ENCODE peak calls at places on chromosomes 1 and 21, in eight cellular contexts. One of them, this sample, is unnamed.
A peak's percentile ranks its signal among the peaks of the same experiment; 100 is the strongest.

GRCh38 chr21:45530423-45531113 is 11.7 kb downstream of the SLC19A1 start:
- DNase-seq in sigmoid colon: peak; percentile 59
- DNase-seq in K562: no peak
- DNase-seq in ovary: no peak
- DNase-seq in suprapubic skin: peak; percentile 55
- DNase-seq in transverse colon: peak; percentile 3
- DNase-seq in A549: no peak
- DNase-seq in breast epithelium: no peak
- DNase-seq in this sample: peak; percentile 71

GRCh38 chr1:156705918-156706646 is 699 bp upstream of the CRABP2 start:
- DNase-seq in sigmoid colon: peak; percentile 88
- DNase-seq in breast epithelium: peak; percentile 73
- DNase-seq in suprapubic skin: peak; percentile 85
- DNase-seq in K562: peak; percentile 86
- DNase-seq in transverse colon: peak; percentile 66
- DNase-seq in A549: peak; percentile 62
- DNase-seq in ovary: peak; percentile 67
- DNase-seq in this sample: peak; percentile 82

GRCh38 chr1:182301026-182301436 is 90.6 kb downstream of the GLUL start:
- DNase-seq in transverse colon: no peak
- DNase-seq in breast epithelium: no peak
- DNase-seq in sigmoid colon: no peak
- DNase-seq in K562: no peak
- DNase-seq in A549: no peak
- DNase-seq in suprapubic skin: no peak
- DNase-seq in ovary: no peak
- DNase-seq in this sample: no peak

GRCh38 chr1:234213576-234214128 is 159.6 kb upstream of the COA6 start:
- DNase-seq in transverse colon: no peak
- DNase-seq in ovary: no peak
- DNase-seq in suprapubic skin: no peak
- DNase-seq in K562: no peak
- DNase-seq in A549: no peak
- DNase-seq in breast epithelium: no peak
- DNase-seq in sigmoid colon: no peak
- DNase-seq in this sample: no peak

GRCh38 chr1:183069562-183070216 is 46.5 kb downstream of the LAMC1 start:
- DNase-seq in sigmoid colon: no peak
- DNase-seq in K562: no peak
- DNase-seq in transverse colon: no peak
- DNase-seq in A549: peak; percentile 18
- DNase-seq in suprapubic skin: no peak
- DNase-seq in breast epithelium: no peak
- DNase-seq in ovary: no peak
- DNase-seq in this sample: no peak

GRCh38 chr1:244106837-244107491 is 55.9 kb downstream of the ZBTB18 start:
- DNase-seq in transverse colon: no peak
- DNase-seq in suprapubic skin: no peak
- DNase-seq in breast epithelium: no peak
- DNase-seq in ovary: no peak
- DNase-seq in A549: no peak
- DNase-seq in sigmoid colon: no peak
- DNase-seq in K562: no peak
- DNase-seq in this sample: no peak

GRCh38 chr1:95223110-95223509 is 10.9 kb upstream of the RWDD3 start:
- DNase-seq in breast epithelium: no peak
- DNase-seq in sigmoid colon: no peak
- DNase-seq in transverse colon: no peak
- DNase-seq in suprapubic skin: no peak
- DNase-seq in K562: no peak
- DNase-seq in A549: no peak
- DNase-seq in ovary: no peak
- DNase-seq in this sample: no peak

GRCh38 chr1:47409311-47410085 is 6.6 kb upstream of the FOXE3 start:
- DNase-seq in breast epithelium: no peak
- DNase-seq in sigmoid colon: no peak
- DNase-seq in A549: no peak
- DNase-seq in K562: peak; percentile 24
- DNase-seq in ovary: no peak
- DNase-seq in suprapubic skin: no peak
- DNase-seq in transverse colon: no peak
- DNase-seq in this sample: no peak

GRCh38 chr1:234135501-234135900 is 231.0 kb downstream of the SLC35F3 start:
- DNase-seq in suprapubic skin: no peak
- DNase-seq in transverse colon: no peak
- DNase-seq in K562: no peak
- DNase-seq in breast epithelium: no peak
- DNase-seq in sigmoid colon: no peak
- DNase-seq in ovary: no peak
- DNase-seq in A549: no peak
- DNase-seq in this sample: no peak

GRCh38 chr1:109632671-109633346 is 13.2 kb downstream of the AMPD2 start:
- DNase-seq in suprapubic skin: no peak
- DNase-seq in ovary: peak; percentile 82
- DNase-seq in transverse colon: peak; percentile 48
- DNase-seq in K562: no peak
- DNase-seq in A549: no peak
- DNase-seq in breast epithelium: no peak
- DNase-seq in sigmoid colon: no peak
- DNase-seq in this sample: no peak

GRCh38 chr1:152870831-152871730 is 7.0 kb upstream of the SMCP start:
- DNase-seq in A549: peak; percentile 25
- DNase-seq in ovary: no peak
- DNase-seq in sigmoid colon: no peak
- DNase-seq in K562: peak; percentile 51
- DNase-seq in transverse colon: no peak
- DNase-seq in breast epithelium: no peak
- DNase-seq in suprapubic skin: no peak
- DNase-seq in this sample: no peak

GRCh38 chr1:183027031-183027430 is 3.8 kb downstream of the LAMC1 start:
- DNase-seq in A549: no peak
- DNase-seq in K562: no peak
- DNase-seq in ovary: no peak
- DNase-seq in suprapubic skin: no peak
- DNase-seq in transverse colon: no peak
- DNase-seq in breast epithelium: no peak
- DNase-seq in sigmoid colon: no peak
- DNase-seq in this sample: no peak

GRCh38 chr1:121515235-121515634 is 330.5 kb downstream of the SRGAP2C start:
- DNase-seq in suprapubic skin: no peak
- DNase-seq in breast epithelium: no peak
- DNase-seq in A549: no peak
- DNase-seq in K562: no peak
- DNase-seq in ovary: no peak
- DNase-seq in transverse colon: no peak
- DNase-seq in sigmoid colon: no peak
- DNase-seq in this sample: no peak

GRCh38 chr1:200873116-200873670 is 412 bp downstream of the GPR25 start:
- DNase-seq in suprapubic skin: no peak
- DNase-seq in transverse colon: no peak
- DNase-seq in K562: no peak
- DNase-seq in breast epithelium: no peak
- DNase-seq in sigmoid colon: peak; percentile 30
- DNase-seq in A549: no peak
- DNase-seq in ovary: no peak
- DNase-seq in this sample: no peak

GRCh38 chr1:221712198-221712684 is 29.6 kb downstream of the DUSP10 start:
- DNase-seq in A549: peak; percentile 13
- DNase-seq in sigmoid colon: no peak
- DNase-seq in transverse colon: no peak
- DNase-seq in ovary: no peak
- DNase-seq in breast epithelium: no peak
- DNase-seq in K562: peak; percentile 81
- DNase-seq in suprapubic skin: no peak
- DNase-seq in this sample: no peak

GRCh38 chr1:51973587-51974474 is 16.7 kb downstream of the RAB3B start:
- DNase-seq in A549: no peak
- DNase-seq in transverse colon: no peak
- DNase-seq in breast epithelium: no peak
- DNase-seq in ovary: no peak
- DNase-seq in suprapubic skin: no peak
- DNase-seq in sigmoid colon: no peak
- DNase-seq in K562: no peak
- DNase-seq in this sample: no peak

GRCh38 chr1:153934746-153935145 is 11.8 kb downstream of the DENND4B start:
- DNase-seq in A549: no peak
- DNase-seq in breast epithelium: no peak
- DNase-seq in transverse colon: no peak
- DNase-seq in sigmoid colon: peak; percentile 54
- DNase-seq in suprapubic skin: no peak
- DNase-seq in ovary: no peak
- DNase-seq in K562: no peak
- DNase-seq in this sample: peak; percentile 56
- TF ChIP-seq POLR2A in A549: no peak
- TF ChIP-seq POLR2A in breast epithelium: no peak
- TF ChIP-seq POLR2A in transverse colon: no peak
- TF ChIP-seq POLR2A in sigmoid colon: no peak
- TF ChIP-seq POLR2A in suprapubic skin: no peak
- TF ChIP-seq POLR2A in ovary: no peak
- TF ChIP-seq POLR2A in K562: no peak
- TF ChIP-seq POLR2A in this sample: no peak

DNA sequence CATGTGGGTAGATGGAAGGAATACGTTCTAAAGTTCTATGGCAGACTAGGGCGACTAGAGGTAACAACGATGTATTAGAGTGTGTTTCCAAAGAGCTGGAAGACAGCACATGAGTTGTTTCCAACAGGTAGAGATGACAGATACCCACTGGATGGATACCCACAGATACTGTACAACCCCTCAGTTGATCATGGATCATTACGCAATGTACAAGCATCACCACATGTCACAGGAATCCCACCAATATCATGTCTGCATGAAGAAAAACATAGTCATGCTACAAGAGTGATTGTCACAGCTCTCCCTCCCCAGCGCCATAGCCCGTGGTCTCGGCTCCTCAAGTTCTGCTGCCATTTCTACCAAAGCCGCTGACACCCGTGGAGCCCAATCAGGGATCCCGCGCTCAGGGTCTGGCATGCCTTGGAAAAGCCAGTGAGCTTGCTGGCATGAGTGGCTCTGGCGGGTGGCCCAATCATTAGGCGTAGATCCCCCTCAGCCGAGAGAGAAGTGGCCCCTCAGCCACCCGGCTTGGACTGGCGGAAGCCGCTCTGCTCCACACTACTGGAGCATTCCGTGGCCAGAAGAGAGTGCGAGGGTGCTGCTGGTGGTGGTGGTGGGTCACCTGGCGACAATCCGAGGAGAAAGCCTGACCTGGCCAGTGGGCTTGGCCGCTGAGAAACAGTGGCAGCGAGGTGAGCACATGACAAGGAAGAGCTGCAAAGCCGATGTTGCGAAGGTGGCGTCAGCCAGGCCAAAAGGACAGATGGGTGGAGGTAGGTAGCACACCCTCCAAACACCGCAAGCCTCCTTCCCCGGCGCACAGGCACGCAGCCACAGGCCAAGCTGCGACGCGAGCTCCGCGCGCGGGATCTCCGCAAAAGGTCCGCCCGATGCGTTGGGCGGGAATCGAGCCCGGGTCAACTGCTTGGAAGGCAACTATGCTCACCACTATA is 65.7 kb upstream of the FCGR2A start:
- DNase-seq in transverse colon: peak; percentile 39
- DNase-seq in A549: peak; percentile 31
- DNase-seq in ovary: no peak
- DNase-seq in breast epithelium: no peak
- DNase-seq in K562: peak; percentile 70
- DNase-seq in suprapubic skin: peak; percentile 56
- DNase-seq in sigmoid colon: peak; percentile 62
- DNase-seq in this sample: peak; percentile 76
- TF ChIP-seq CTCF in transverse colon: no peak
- TF ChIP-seq CTCF in A549: no peak
- TF ChIP-seq CTCF in ovary: no peak
- TF ChIP-seq CTCF in breast epithelium: no peak
- TF ChIP-seq CTCF in K562: no peak
- TF ChIP-seq CTCF in suprapubic skin: no peak
- TF ChIP-seq CTCF in sigmoid colon: no peak
- TF ChIP-seq CTCF in this sample: no peak

DNA sequence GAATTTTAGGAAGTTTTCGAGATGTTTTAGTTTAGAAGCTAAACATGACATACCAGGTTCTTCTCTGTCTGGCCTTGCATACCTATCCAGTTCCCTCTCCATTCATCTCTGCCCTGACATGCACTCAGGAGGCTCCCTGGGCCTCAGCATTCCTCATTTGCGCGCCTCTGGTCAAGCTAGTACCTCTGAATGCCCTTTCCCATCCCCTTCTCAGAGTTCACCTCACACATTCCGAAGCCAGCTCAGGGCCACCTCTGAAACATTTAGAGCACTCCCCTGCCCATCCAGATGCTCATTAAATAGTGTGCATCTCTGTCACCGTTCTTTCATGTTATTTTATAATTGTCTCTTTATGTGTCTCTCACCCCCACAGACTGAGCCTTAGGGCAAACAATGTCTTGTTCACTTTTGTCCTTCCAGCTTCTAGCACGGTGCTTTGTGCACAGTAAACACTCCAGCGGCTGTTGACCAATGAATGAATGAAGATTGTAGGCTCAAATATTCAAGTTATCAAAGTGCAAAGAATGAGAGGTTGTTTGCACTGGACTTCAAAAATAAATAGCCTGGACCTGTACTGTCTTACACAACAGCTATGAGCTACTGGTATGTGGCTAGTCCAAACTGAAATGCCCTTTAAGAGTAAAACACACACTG is 1.2 kb upstream of the DHCR24 start:
- DNase-seq in breast epithelium: no peak
- DNase-seq in A549: no peak
- DNase-seq in K562: peak; percentile 8
- DNase-seq in sigmoid colon: no peak
- DNase-seq in suprapubic skin: no peak
- DNase-seq in ovary: no peak
- DNase-seq in transverse colon: no peak
- DNase-seq in this sample: no peak
- TF ChIP-seq POLR2A in breast epithelium: no peak
- TF ChIP-seq POLR2A in A549: no peak
- TF ChIP-seq POLR2A in K562: no peak
- TF ChIP-seq POLR2A in sigmoid colon: no peak
- TF ChIP-seq POLR2A in suprapubic skin: no peak
- TF ChIP-seq POLR2A in ovary: no peak
- TF ChIP-seq POLR2A in transverse colon: no peak
- TF ChIP-seq POLR2A in this sample: no peak

DNA sequence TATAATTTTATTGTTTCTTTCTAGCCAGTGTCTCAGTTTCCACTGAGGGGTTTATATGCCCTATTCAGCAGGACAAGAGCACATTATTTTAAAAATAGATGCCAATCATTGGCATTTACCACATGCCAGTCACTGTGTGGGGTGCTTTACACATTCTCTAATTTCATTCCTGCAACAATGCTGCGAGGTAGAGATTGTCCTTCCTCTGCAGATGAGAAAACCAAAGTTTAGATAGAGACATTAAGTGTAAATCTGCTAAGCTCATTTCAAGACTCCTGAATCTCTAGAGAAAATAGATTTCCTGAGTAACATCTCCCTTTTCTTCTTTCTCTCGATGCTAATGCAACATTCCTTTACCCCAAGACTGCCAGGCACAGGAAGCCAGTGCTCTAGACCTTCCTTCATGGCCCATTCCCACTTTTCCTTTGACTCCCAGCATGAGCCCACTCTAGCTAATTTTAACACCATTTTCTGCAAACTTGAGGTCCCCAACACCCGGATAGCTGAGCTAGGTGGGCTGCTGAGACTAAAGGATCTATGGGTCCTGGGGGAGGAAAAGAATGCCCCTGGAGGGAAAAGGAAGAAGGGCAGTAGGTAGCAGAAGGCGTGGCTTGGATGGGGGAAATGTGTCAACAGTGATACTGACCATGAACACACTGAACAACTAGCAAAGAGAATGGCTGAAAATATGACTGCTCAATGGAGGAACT is 50.0 kb downstream of the SH3GLB1 start:
- DNase-seq in suprapubic skin: no peak
- DNase-seq in ovary: no peak
- DNase-seq in A549: no peak
- DNase-seq in transverse colon: no peak
- DNase-seq in breast epithelium: no peak
- DNase-seq in K562: no peak
- DNase-seq in sigmoid colon: no peak
- DNase-seq in this sample: no peak
- TF ChIP-seq CTCF in suprapubic skin: no peak
- TF ChIP-seq CTCF in ovary: no peak
- TF ChIP-seq CTCF in A549: no peak
- TF ChIP-seq CTCF in transverse colon: no peak
- TF ChIP-seq CTCF in breast epithelium: no peak
- TF ChIP-seq CTCF in K562: no peak
- TF ChIP-seq CTCF in sigmoid colon: no peak
- TF ChIP-seq CTCF in this sample: no peak